ENCODE peak calls at places on chromosomes 13 and 19, in five cellular contexts. C is fibroblast of lung; F is hepatic stellate cell; Y is activated T-cell treated with anti-CD3 and anti-CD28 coated beads, Interleukin-2, amount 50 U/mL, for 72 hours; H is effector memory CD8-positive, alpha-beta T cell. L is an unnamed sample.

GRCh38 chr13:113834496-113835200 is 29.2 kb downstream of the GAS6 start:
- DNase-seq in H (no peak), Y (no peak), F (no peak), C (no peak), L (no peak)

GRCh38 chr19:3094638-3095374 is 644 bp downstream of the GNA11 start:
- DNase-seq in C (peak; percentile 27), F (no peak), Y (peak; percentile 62), H (no peak), L (no peak)

GRCh38 chr19:41265376-41266153 is 1.4 kb downstream of the HNRNPUL1 start:
- DNase-seq in C (peak; percentile 20), Y (peak; percentile 12), F (peak; percentile 36), H (no peak), L (peak; percentile 34)

GRCh38 chr13:67238277-67238859 is 8.2 kb upstream of the PCDH9 start:
- DNase-seq in F (no peak), Y (no peak), C (peak; percentile 16), H (no peak), L (peak; percentile 15)

GRCh38 chr13:111956261-111957151 is 110.4 kb upstream of the SOX1 start:
- DNase-seq in H (no peak), F (no peak), Y (no peak), C (no peak), L (no peak)

GRCh38 chr13:32914686-32915085 is 101.5 kb upstream of the KL start:
- DNase-seq in H (no peak), Y (no peak), C (no peak), F (no peak), L (no peak)

GRCh38 chr19:7799640-7800355 is 30.2 kb upstream of the EVI5L start:
- DNase-seq in C (peak; percentile 55), Y (peak; percentile 51), H (peak; percentile 69), F (peak; percentile 74), L (peak; percentile 55)

GRCh38 chr19:54312436-54313362 is at the start of gene LILRA5:
- DNase-seq in Y (no peak), H (no peak), C (no peak), F (no peak), L (no peak)

GRCh38 chr19:55113570-55114039 is 3.8 kb downstream of the PPP1R12C start:
- DNase-seq in Y (no peak), C (peak; percentile 83), H (no peak), F (peak; percentile 92), L (peak; percentile 61)

GRCh38 chr13:96996886-96997285 is 2.6 kb upstream of the OXGR1 start:
- DNase-seq in Y (no peak), H (no peak), C (no peak), F (no peak), L (no peak)

GRCh38 chr19:28614634-28615545 is 598.1 kb downstream of the UQCRFS1 start:
- DNase-seq in H (no peak), F (no peak), Y (no peak), C (no peak), L (no peak)